ENCODE peak calls at places on chromosomes 7 and 10, in five cellular contexts. N is activated T-helper 2 cell treated with anti-CD3 and anti-CD28 coated beads, Interferon-gamma antibody, Interleukin-2, Interleukin-4, amounts not matched to agents 10 μg/mL and 5 μg/mL and 100 μg/mL, durations not matched to agents 14 hours and 24 hours and 36 hours; P is T-helper 1 cell; S is endothelial cell; O is effector memory CD8-positive, alpha-beta T cell. J is an unnamed sample.
A peak's percentile ranks its signal among the peaks of the same experiment; 100 is the strongest.

GRCh38 chr7:42876182-42877068 is 35.4 kb downstream of the C7orf25 start:
- DNase-seq in N (peak; percentile 30), P (no peak), S (peak; percentile 67), O (peak; percentile 42), J (peak; percentile 56)

GRCh38 chr7:44282601-44283171 is 42.7 kb downstream of the CAMK2B start:
- DNase-seq in N (no peak), P (no peak), S (no peak), O (no peak), J (peak; percentile 39)

GRCh38 chr10:20372748-20373147 is 524.4 kb downstream of the NEBL start:
- DNase-seq in N (no peak), P (no peak), S (no peak), O (no peak), J (no peak)

GRCh38 chr10:17428616-17429097 is 25.7 kb downstream of the ST8SIA6 start:
- DNase-seq in N (peak; percentile 75), P (peak; percentile 59), S (no peak), O (peak; percentile 59), J (no peak)

GRCh38 chr7:78038465-78039080 is 240.0 kb downstream of the PHTF2 start:
- DNase-seq in N (no peak), P (no peak), S (no peak), O (no peak), J (no peak)

GRCh38 chr10:6022693-6023092 is 39.5 kb downstream of the IL2RA start:
- DNase-seq in N (no peak), P (no peak), S (no peak), O (no peak), J (no peak)

GRCh38 chr7:120725376-120726039 is 132.4 kb downstream of the TSPAN12 start:
- DNase-seq in N (no peak), P (no peak), S (no peak), O (no peak), J (no peak)

GRCh38 chr7:114944742-114945625 is 23.1 kb downstream of the MDFIC start:
- DNase-seq in N (no peak), P (no peak), S (no peak), O (no peak), J (peak; percentile 52)

GRCh38 chr7:135673360-135673706 is 11.0 kb downstream of the STMP1 start:
- DNase-seq in N (no peak), P (no peak), S (no peak), O (no peak), J (no peak)